ENCODE peak calls at places on chromosome 10, in four cellular contexts. One of them, this sample, is unnamed.

GRCh38 chr10:60236869-60237524 is 152.7 kb downstream of the ANK3 start:
- DNase-seq in ELF-1: no peak
- DNase-seq in activated naive CD8-positive, alpha-beta T cell treated with anti-CD3 and anti-CD28 coated beads for 36 hours: peak; percentile 21
- DNase-seq in Daoy: peak; percentile 21
- DNase-seq in this sample: peak; percentile 21

GRCh38 chr10:9222917-9223316 is 1168.4 kb downstream of the GATA3 start:
- DNase-seq in ELF-1: no peak
- DNase-seq in activated naive CD8-positive, alpha-beta T cell treated with anti-CD3 and anti-CD28 coated beads for 36 hours: no peak
- DNase-seq in Daoy: peak; percentile 49
- DNase-seq in this sample: no peak

GRCh38 chr10:84423729-84424128 is 95.3 kb downstream of the CCSER2 start:
- DNase-seq in activated naive CD8-positive, alpha-beta T cell treated with anti-CD3 and anti-CD28 coated beads for 36 hours: no peak
- DNase-seq in Daoy: no peak
- DNase-seq in ELF-1: no peak
- DNase-seq in this sample: no peak

GRCh38 chr10:93384006-93384405 is 98.1 kb downstream of the MYOF start:
- DNase-seq in Daoy: peak; percentile 84
- DNase-seq in activated naive CD8-positive, alpha-beta T cell treated with anti-CD3 and anti-CD28 coated beads for 36 hours: no peak
- DNase-seq in ELF-1: peak; percentile 79
- DNase-seq in this sample: no peak

GRCh38 chr10:23114228-23114850 is 19.0 kb downstream of the MSRB2 start:
- DNase-seq in activated naive CD8-positive, alpha-beta T cell treated with anti-CD3 and anti-CD28 coated beads for 36 hours: no peak
- DNase-seq in Daoy: no peak
- DNase-seq in ELF-1: no peak
- DNase-seq in this sample: no peak

GRCh38 chr10:62812672-62813439 is 3.3 kb downstream of the EGR2 start:
- DNase-seq in ELF-1: no peak
- DNase-seq in activated naive CD8-positive, alpha-beta T cell treated with anti-CD3 and anti-CD28 coated beads for 36 hours: no peak
- DNase-seq in Daoy: no peak
- DNase-seq in this sample: no peak

GRCh38 chr10:101817542-101818118 is 614 bp downstream of the OGA start:
- DNase-seq in activated naive CD8-positive, alpha-beta T cell treated with anti-CD3 and anti-CD28 coated beads for 36 hours: peak; percentile 55
- DNase-seq in ELF-1: peak; percentile 76
- DNase-seq in Daoy: peak; percentile 84
- DNase-seq in this sample: peak; percentile 90

GRCh38 chr10:7168414-7168813 is 242.4 kb downstream of the SFMBT2 start:
- DNase-seq in Daoy: no peak
- DNase-seq in ELF-1: no peak
- DNase-seq in activated naive CD8-positive, alpha-beta T cell treated with anti-CD3 and anti-CD28 coated beads for 36 hours: no peak
- DNase-seq in this sample: no peak

GRCh38 chr10:109934958-109935793 is 11.9 kb upstream of the XPNPEP1 start:
- DNase-seq in Daoy: peak; percentile 65
- DNase-seq in ELF-1: peak; percentile 77
- DNase-seq in activated naive CD8-positive, alpha-beta T cell treated with anti-CD3 and anti-CD28 coated beads for 36 hours: peak; percentile 21
- DNase-seq in this sample: no peak